ENCODE peak calls at places on chromosomes 4 and X, in four cellular contexts. Y is activated CD4-positive, alpha-beta T cell treated with anti-CD3 and anti-CD28 coated beads, Interleukin-2, amount 50 U/mL, for 4 hours; V is B cell; L is T-helper 2 cell. J is an unnamed sample.

GRCh38 chr4:149168645-149169044 is 647.0 kb downstream of the IQCM start:
- DNase-seq in V (no peak), Y (no peak), L (no peak), J (no peak)

GRCh38 chrX:64204701-64205440 is 637 bp downstream of the AMER1 start:
- DNase-seq in Y (peak; percentile 0), V (peak; percentile 60), L (no peak), J (no peak)

GRCh38 chr4:168411318-168412150 is 68.8 kb downstream of the DDX60L start:
- DNase-seq in Y (no peak), L (no peak), V (no peak), J (no peak)

GRCh38 chr4:15182600-15183222 is 180.4 kb downstream of the CPEB2 start:
- DNase-seq in L (no peak), Y (no peak), V (no peak), J (no peak)

GRCh38 chrX:153878285-153878779 is 7.6 kb downstream of the L1CAM start:
- DNase-seq in Y (no peak), V (no peak), L (no peak), J (no peak)

GRCh38 chr4:138308421-138308820 is 66.3 kb upstream of the SLC7A11 start:
- DNase-seq in L (no peak), V (no peak), Y (no peak), J (no peak)

GRCh38 chrX:41600266-41600665 is 88.5 kb upstream of the GPR34 start:
- DNase-seq in Y (no peak), L (no peak), V (no peak), J (no peak)

GRCh38 chr4:154560824-154561231 is 2.0 kb upstream of the FGB start:
- DNase-seq in V (no peak), L (no peak), Y (no peak), J (no peak)

J was measured in stimulated activated CD4-positive, alpha-beta T cell treated with anti-CD3 and anti-CD28 coated beads, TNF-alpha, amount 100 ng/mL, for 4 hours.